ENCODE peak calls at places on chromosomes 1 and 21, in six cellular contexts. One of them, this sample, is unnamed.

GRCh38 chr1:163035791-163036249 is 33.3 kb upstream of the RGS4 start:
- DNase-seq in fibroblast of the aortic adventitia: peak; percentile 91
- DNase-seq in foreskin fibroblast: peak; percentile 79
- DNase-seq in heart left ventricle: no peak
- DNase-seq in mesendoderm: peak; percentile 29
- DNase-seq in ovary: no peak
- DNase-seq in this sample: no peak

GRCh38 chr1:165845992-165846748 is 18.8 kb downstream of the UCK2 start:
- DNase-seq in fibroblast of the aortic adventitia: no peak
- DNase-seq in foreskin fibroblast: no peak
- DNase-seq in heart left ventricle: no peak
- DNase-seq in mesendoderm: no peak
- DNase-seq in ovary: no peak
- DNase-seq in this sample: no peak

GRCh38 chr21:41926068-41926806 is 27.6 kb downstream of the C2CD2 start:
- DNase-seq in fibroblast of the aortic adventitia: peak; percentile 64
- DNase-seq in foreskin fibroblast: no peak
- DNase-seq in heart left ventricle: no peak
- DNase-seq in mesendoderm: peak; percentile 86
- DNase-seq in ovary: no peak
- DNase-seq in this sample: no peak

GRCh38 chr1:93638307-93638847 is 43.3 kb downstream of the BCAR3 start:
- DNase-seq in fibroblast of the aortic adventitia: no peak
- DNase-seq in foreskin fibroblast: no peak
- DNase-seq in heart left ventricle: no peak
- DNase-seq in mesendoderm: no peak
- DNase-seq in ovary: no peak
- DNase-seq in this sample: no peak

GRCh38 chr1:147822292-147822691 is 61.9 kb upstream of the GJA5 start:
- DNase-seq in fibroblast of the aortic adventitia: peak; percentile 46
- DNase-seq in foreskin fibroblast: no peak
- DNase-seq in heart left ventricle: no peak
- DNase-seq in mesendoderm: no peak
- DNase-seq in ovary: no peak
- DNase-seq in this sample: no peak

GRCh38 chr1:105678334-105678733 is 1378.1 kb upstream of the PRMT6 start:
- DNase-seq in fibroblast of the aortic adventitia: no peak
- DNase-seq in foreskin fibroblast: no peak
- DNase-seq in heart left ventricle: no peak
- DNase-seq in mesendoderm: no peak
- DNase-seq in ovary: no peak
- DNase-seq in this sample: no peak

GRCh38 chr1:212247179-212247721 is 38.0 kb upstream of the PPP2R5A start:
- DNase-seq in fibroblast of the aortic adventitia: peak; percentile 45
- DNase-seq in foreskin fibroblast: peak; percentile 26
- DNase-seq in heart left ventricle: no peak
- DNase-seq in mesendoderm: no peak
- DNase-seq in ovary: no peak
- DNase-seq in this sample: no peak

GRCh38 chr1:118461154-118461553 is 276.1 kb upstream of the SPAG17 start:
- DNase-seq in fibroblast of the aortic adventitia: no peak
- DNase-seq in foreskin fibroblast: no peak
- DNase-seq in heart left ventricle: no peak
- DNase-seq in mesendoderm: peak; percentile 37
- DNase-seq in ovary: no peak
- DNase-seq in this sample: no peak

GRCh38 chr1:109361114-109361513 is 36.6 kb downstream of the SORT1 start:
- DNase-seq in fibroblast of the aortic adventitia: no peak
- DNase-seq in foreskin fibroblast: no peak
- DNase-seq in heart left ventricle: no peak
- DNase-seq in mesendoderm: no peak
- DNase-seq in ovary: no peak
- DNase-seq in this sample: no peak

GRCh38 chr1:171852273-171852672 is 11.0 kb downstream of the DNM3 start:
- DNase-seq in fibroblast of the aortic adventitia: peak; percentile 35
- DNase-seq in foreskin fibroblast: peak; percentile 39
- DNase-seq in heart left ventricle: no peak
- DNase-seq in mesendoderm: no peak
- DNase-seq in ovary: no peak
- DNase-seq in this sample: no peak

GRCh38 chr1:228646717-228647522 is 88.4 kb upstream of the RHOU start:
- DNase-seq in fibroblast of the aortic adventitia: peak; percentile 47
- DNase-seq in foreskin fibroblast: peak; percentile 54
- DNase-seq in heart left ventricle: no peak
- DNase-seq in mesendoderm: peak; percentile 77
- DNase-seq in ovary: peak; percentile 65
- DNase-seq in this sample: peak; percentile 42

GRCh38 chr1:228648647-228649383 is 86.5 kb upstream of the RHOU start:
- DNase-seq in fibroblast of the aortic adventitia: no peak
- DNase-seq in foreskin fibroblast: no peak
- DNase-seq in heart left ventricle: no peak
- DNase-seq in mesendoderm: no peak
- DNase-seq in ovary: no peak
- DNase-seq in this sample: no peak

GRCh38 chr1:228650946-228651345 is 84.3 kb upstream of the RHOU start:
- DNase-seq in fibroblast of the aortic adventitia: no peak
- DNase-seq in foreskin fibroblast: no peak
- DNase-seq in heart left ventricle: no peak
- DNase-seq in mesendoderm: no peak
- DNase-seq in ovary: no peak
- DNase-seq in this sample: no peak

GRCh38 chr1:228647523-228648444 is 87.5 kb upstream of the RHOU start:
- DNase-seq in fibroblast of the aortic adventitia: peak; percentile 34
- DNase-seq in foreskin fibroblast: peak; percentile 55
- DNase-seq in heart left ventricle: no peak
- DNase-seq in mesendoderm: peak; percentile 87
- DNase-seq in ovary: peak; percentile 74
- DNase-seq in this sample: peak; percentile 82

DNA sequence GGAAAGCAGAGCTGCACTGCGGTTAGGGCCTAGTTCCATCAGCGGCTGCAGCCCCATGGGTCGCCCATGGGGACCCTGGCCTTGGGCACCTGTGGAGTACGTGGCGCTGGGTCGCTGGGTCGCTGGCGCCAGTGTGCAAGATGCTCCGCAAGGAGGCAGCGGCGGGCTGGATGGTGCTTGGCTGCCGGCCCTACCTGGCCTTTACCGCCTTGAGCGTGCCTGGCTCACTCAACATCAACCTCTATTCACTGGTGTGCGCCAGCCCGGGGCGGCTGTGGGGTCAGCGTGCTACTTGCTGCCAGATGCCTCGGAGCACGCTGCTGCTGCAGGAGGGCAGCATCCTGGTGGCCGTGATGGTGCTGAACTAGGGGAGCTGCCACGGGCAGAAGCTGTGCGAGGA is 85.1 kb upstream of the RHOU start:
- DNase-seq in fibroblast of the aortic adventitia: no peak
- DNase-seq in foreskin fibroblast: no peak
- DNase-seq in heart left ventricle: no peak
- DNase-seq in mesendoderm: peak; percentile 77
- DNase-seq in ovary: no peak
- DNase-seq in this sample: no peak
- H3K4me3 ChIP-seq in fibroblast of the aortic adventitia: no peak overlapping the region
- H3K4me3 ChIP-seq in foreskin fibroblast: no peak overlapping the region
- H3K4me3 ChIP-seq in heart left ventricle: no peak overlapping the region
- H3K4me3 ChIP-seq in mesendoderm: no peak overlapping the region
- H3K4me3 ChIP-seq in ovary: no peak overlapping the region
- H3K4me3 ChIP-seq in this sample: no peak overlapping the region

DNA sequence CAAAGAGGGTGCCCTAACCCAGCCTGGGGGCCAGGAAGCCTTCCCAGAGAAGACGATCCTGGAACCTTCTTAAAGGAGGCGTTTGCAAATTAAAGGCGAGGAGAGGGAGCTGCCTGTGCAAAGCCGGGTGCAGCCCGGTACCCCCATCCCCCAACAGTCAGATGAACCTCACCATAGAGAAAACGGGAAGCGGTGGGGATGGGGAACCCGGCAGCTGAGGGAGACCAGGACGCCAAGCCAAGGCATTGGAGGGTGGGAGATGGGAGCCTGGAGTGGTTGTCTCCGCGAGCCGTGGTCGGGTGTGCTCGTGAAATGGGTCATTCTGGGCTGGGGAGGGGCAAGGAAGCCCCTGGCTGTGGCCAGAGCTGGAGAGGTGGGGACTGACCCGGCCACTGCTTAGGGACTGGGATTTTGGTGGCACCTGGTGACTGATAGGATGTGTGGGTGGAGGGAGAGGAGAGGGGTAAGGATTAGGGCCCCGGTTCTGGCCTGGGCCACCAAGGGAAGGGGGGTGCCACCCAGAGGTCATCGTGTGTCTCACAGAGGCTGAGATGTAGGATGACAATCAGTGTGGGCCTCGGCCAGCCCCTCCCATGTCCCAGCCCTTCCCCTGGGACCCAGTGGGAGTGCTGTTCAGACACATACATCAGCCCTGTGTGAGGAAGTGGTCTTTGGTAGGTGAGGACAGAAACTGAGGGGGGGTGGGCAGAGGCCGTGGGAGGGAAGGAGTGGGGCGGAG is 662 bp upstream of the PADI2 start:
- DNase-seq in fibroblast of the aortic adventitia: no peak
- DNase-seq in foreskin fibroblast: no peak
- DNase-seq in heart left ventricle: no peak
- DNase-seq in mesendoderm: peak; percentile 63
- DNase-seq in ovary: no peak
- DNase-seq in this sample: no peak
- H3K4me3 ChIP-seq in fibroblast of the aortic adventitia: no peak overlapping the region
- H3K4me3 ChIP-seq in foreskin fibroblast: peak overlapping the region; percentile 37
- H3K4me3 ChIP-seq in heart left ventricle: peak overlapping the region; percentile 46
- H3K4me3 ChIP-seq in mesendoderm: peak overlapping the region; percentile 29
- H3K4me3 ChIP-seq in ovary: no peak overlapping the region
- H3K4me3 ChIP-seq in this sample: peak overlapping the region; percentile 34

GRCh38 chr1:218350022-218350525 is 4.9 kb downstream of the TGFB2 start:
- DNase-seq in fibroblast of the aortic adventitia: no peak
- DNase-seq in foreskin fibroblast: no peak
- DNase-seq in heart left ventricle: no peak
- DNase-seq in mesendoderm: no peak
- DNase-seq in ovary: no peak
- DNase-seq in this sample: no peak

GRCh38 chr1:218347713-218348627 is 2.8 kb downstream of the TGFB2 start:
- DNase-seq in fibroblast of the aortic adventitia: peak; percentile 85
- DNase-seq in foreskin fibroblast: no peak
- DNase-seq in heart left ventricle: no peak
- DNase-seq in mesendoderm: peak; percentile 45
- DNase-seq in ovary: no peak
- DNase-seq in this sample: peak; percentile 72

GRCh38 chr1:218348628-218349185 is 3.6 kb downstream of the TGFB2 start:
- DNase-seq in fibroblast of the aortic adventitia: no peak
- DNase-seq in foreskin fibroblast: no peak
- DNase-seq in heart left ventricle: no peak
- DNase-seq in mesendoderm: no peak
- DNase-seq in ovary: no peak
- DNase-seq in this sample: no peak

GRCh38 chr1:218350909-218351616 is 5.9 kb downstream of the TGFB2 start:
- DNase-seq in fibroblast of the aortic adventitia: peak; percentile 87
- DNase-seq in foreskin fibroblast: peak; percentile 14
- DNase-seq in heart left ventricle: no peak
- DNase-seq in mesendoderm: no peak
- DNase-seq in ovary: no peak
- DNase-seq in this sample: no peak

DNA sequence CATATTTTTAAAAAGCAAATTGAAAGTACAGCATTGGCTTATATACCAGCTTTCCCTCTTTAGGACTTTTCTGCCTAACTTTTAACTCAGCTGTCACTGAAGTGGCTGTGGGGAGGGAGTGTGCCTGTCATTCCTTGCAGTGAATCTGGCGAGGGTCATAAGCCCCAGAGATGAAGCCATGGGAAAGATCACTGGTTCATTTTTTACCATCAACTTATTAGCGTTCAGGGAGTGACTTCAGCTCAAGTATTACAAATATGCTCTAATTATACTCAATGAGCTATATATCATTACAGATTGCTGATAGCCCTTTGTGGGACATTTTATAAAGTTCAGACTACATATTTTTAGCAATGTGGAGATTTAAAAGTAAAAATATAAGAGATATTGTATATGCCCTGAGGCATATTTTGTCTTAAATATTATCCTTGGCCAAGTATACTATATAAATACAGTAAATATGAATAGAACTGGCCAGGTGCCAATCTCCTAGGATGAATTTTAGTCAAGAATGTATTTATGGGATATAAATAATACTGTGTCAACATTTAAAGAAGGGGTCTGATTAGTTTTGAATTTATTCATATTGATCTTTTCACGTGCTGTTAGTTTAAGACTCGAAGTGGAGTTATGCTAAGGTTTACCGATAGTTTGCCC is 4.4 kb downstream of the TGFB2 start:
- DNase-seq in fibroblast of the aortic adventitia: no peak
- DNase-seq in foreskin fibroblast: no peak
- DNase-seq in heart left ventricle: no peak
- DNase-seq in mesendoderm: no peak
- DNase-seq in ovary: no peak
- DNase-seq in this sample: no peak
- H3K4me3 ChIP-seq in fibroblast of the aortic adventitia: peak overlapping the region; percentile 82
- H3K4me3 ChIP-seq in foreskin fibroblast: no peak overlapping the region
- H3K4me3 ChIP-seq in heart left ventricle: peak overlapping the region; percentile 65
- H3K4me3 ChIP-seq in mesendoderm: no peak overlapping the region
- H3K4me3 ChIP-seq in ovary: no peak overlapping the region
- H3K4me3 ChIP-seq in this sample: no peak overlapping the region

DNA sequence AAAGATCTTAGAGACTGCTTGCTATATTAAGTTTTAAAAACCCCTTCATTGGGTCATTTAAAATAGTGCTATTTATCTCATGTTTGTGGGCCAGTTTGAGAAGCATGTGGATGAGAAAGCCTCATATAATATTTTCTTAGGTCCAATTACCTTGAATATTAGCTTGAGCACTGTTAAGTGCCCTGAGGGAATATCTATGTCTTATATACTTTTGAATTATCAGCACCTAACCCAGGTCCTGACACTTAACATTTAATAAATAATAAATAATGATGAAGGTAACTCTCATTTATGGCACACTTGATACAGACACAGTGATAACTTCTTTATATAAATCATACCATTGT is 293 bp upstream of the GBP2 start:
- DNase-seq in fibroblast of the aortic adventitia: no peak
- DNase-seq in foreskin fibroblast: no peak
- DNase-seq in heart left ventricle: no peak
- DNase-seq in mesendoderm: no peak
- DNase-seq in ovary: no peak
- DNase-seq in this sample: no peak
- H3K4me3 ChIP-seq in fibroblast of the aortic adventitia: no peak overlapping the region
- H3K4me3 ChIP-seq in foreskin fibroblast: no peak overlapping the region
- H3K4me3 ChIP-seq in heart left ventricle: peak overlapping the region; percentile 56
- H3K4me3 ChIP-seq in mesendoderm: no peak overlapping the region
- H3K4me3 ChIP-seq in ovary: peak overlapping the region; percentile 52
- H3K4me3 ChIP-seq in this sample: no peak overlapping the region

GRCh38 chr1:12065872-12066271 is 2.8 kb downstream of the TNFRSF8 start:
- DNase-seq in fibroblast of the aortic adventitia: no peak
- DNase-seq in foreskin fibroblast: no peak
- DNase-seq in heart left ventricle: no peak
- DNase-seq in mesendoderm: no peak
- DNase-seq in ovary: no peak
- DNase-seq in this sample: no peak

GRCh38 chr1:12059722-12060464 is 3.2 kb upstream of the TNFRSF8 start:
- DNase-seq in fibroblast of the aortic adventitia: no peak
- DNase-seq in foreskin fibroblast: no peak
- DNase-seq in heart left ventricle: no peak
- DNase-seq in mesendoderm: no peak
- DNase-seq in ovary: no peak
- DNase-seq in this sample: no peak

GRCh38 chr1:12064073-12064969 is 1.2 kb downstream of the TNFRSF8 start:
- DNase-seq in fibroblast of the aortic adventitia: no peak
- DNase-seq in foreskin fibroblast: no peak
- DNase-seq in heart left ventricle: no peak
- DNase-seq in mesendoderm: no peak
- DNase-seq in ovary: no peak
- DNase-seq in this sample: no peak

GRCh38 chr1:12060500-12060899 is 2.6 kb upstream of the TNFRSF8 start:
- DNase-seq in fibroblast of the aortic adventitia: no peak
- DNase-seq in foreskin fibroblast: no peak
- DNase-seq in heart left ventricle: no peak
- DNase-seq in mesendoderm: no peak
- DNase-seq in ovary: no peak
- DNase-seq in this sample: no peak

GRCh38 chr1:12063141-12064072 is at the start of gene TNFRSF8:
- DNase-seq in fibroblast of the aortic adventitia: peak; percentile 29
- DNase-seq in foreskin fibroblast: no peak
- DNase-seq in heart left ventricle: no peak
- DNase-seq in mesendoderm: peak; percentile 78
- DNase-seq in ovary: no peak
- DNase-seq in this sample: peak; percentile 19
- H3K4me3 ChIP-seq in fibroblast of the aortic adventitia: peak within 1 kb of the TSS; percentile 22
- H3K4me3 ChIP-seq in foreskin fibroblast: peak within 1 kb of the TSS; percentile 8
- H3K4me3 ChIP-seq in heart left ventricle: no peak within 1 kb of the TSS
- H3K4me3 ChIP-seq in mesendoderm: peak within 1 kb of the TSS; percentile 7
- H3K4me3 ChIP-seq in ovary: no peak within 1 kb of the TSS
- H3K4me3 ChIP-seq in this sample: no peak within 1 kb of the TSS

This sample was measured in HAP-1.